ENCODE peak calls at places on chromosomes 7 and 10, in five cellular contexts. One of them, this sample, is unnamed.

GRCh38 chr10:110129490-110129889 is 77.9 kb upstream of the MXI1 start:
- DNase-seq in esophagus squamous epithelium: no peak
- DNase-seq in right cardiac atrium: no peak
- DNase-seq in dorsolateral prefrontal cortex: no peak
- DNase-seq in RWPE1: no peak
- DNase-seq in this sample: no peak

GRCh38 chr10:116216676-116217075 is 56.3 kb downstream of the GFRA1 start:
- DNase-seq in RWPE1: no peak
- DNase-seq in dorsolateral prefrontal cortex: no peak
- DNase-seq in right cardiac atrium: no peak
- DNase-seq in esophagus squamous epithelium: no peak
- DNase-seq in this sample: no peak

GRCh38 chr7:69457912-69458491 is 140.3 kb upstream of the AUTS2 start:
- DNase-seq in right cardiac atrium: peak
- DNase-seq in dorsolateral prefrontal cortex: no peak
- DNase-seq in RWPE1: no peak
- DNase-seq in esophagus squamous epithelium: no peak
- DNase-seq in this sample: no peak

GRCh38 chr10:58014436-58014835 is 253.3 kb downstream of the IPMK start:
- DNase-seq in right cardiac atrium: no peak
- DNase-seq in dorsolateral prefrontal cortex: no peak
- DNase-seq in RWPE1: no peak
- DNase-seq in esophagus squamous epithelium: no peak
- DNase-seq in this sample: no peak

GRCh38 chr7:46512901-46513431 is 591.9 kb upstream of the IGFBP3 start:
- DNase-seq in right cardiac atrium: no peak
- DNase-seq in RWPE1: no peak
- DNase-seq in esophagus squamous epithelium: no peak
- DNase-seq in dorsolateral prefrontal cortex: no peak
- DNase-seq in this sample: no peak

GRCh38 chr7:157032128-157032527 is 21.7 kb upstream of the MNX1 start:
- DNase-seq in right cardiac atrium: no peak
- DNase-seq in dorsolateral prefrontal cortex: no peak
- DNase-seq in RWPE1: no peak
- DNase-seq in esophagus squamous epithelium: no peak
- DNase-seq in this sample: no peak

GRCh38 chr10:11225935-11226334 is 208.3 kb downstream of the CELF2 start:
- DNase-seq in dorsolateral prefrontal cortex: no peak
- DNase-seq in RWPE1: no peak
- DNase-seq in esophagus squamous epithelium: no peak
- DNase-seq in right cardiac atrium: peak
- DNase-seq in this sample: no peak

GRCh38 chr7:46811529-46811928 is 770.4 kb downstream of the TNS3 start:
- DNase-seq in RWPE1: peak
- DNase-seq in right cardiac atrium: peak
- DNase-seq in dorsolateral prefrontal cortex: no peak
- DNase-seq in esophagus squamous epithelium: no peak
- DNase-seq in this sample: no peak

GRCh38 chr10:86004310-86004709 is 362.3 kb downstream of the GRID1 start:
- DNase-seq in esophagus squamous epithelium: no peak
- DNase-seq in dorsolateral prefrontal cortex: no peak
- DNase-seq in RWPE1: no peak
- DNase-seq in right cardiac atrium: no peak
- DNase-seq in this sample: no peak

GRCh38 chr7:123784263-123784662 is 35.5 kb upstream of the WASL start:
- DNase-seq in right cardiac atrium: no peak
- DNase-seq in RWPE1: no peak
- DNase-seq in dorsolateral prefrontal cortex: no peak
- DNase-seq in esophagus squamous epithelium: no peak
- DNase-seq in this sample: no peak

GRCh38 chr10:22727112-22727511 is 12.7 kb upstream of the PIP4K2A start:
- DNase-seq in right cardiac atrium: no peak
- DNase-seq in dorsolateral prefrontal cortex: no peak
- DNase-seq in esophagus squamous epithelium: no peak
- DNase-seq in RWPE1: no peak
- DNase-seq in this sample: no peak

GRCh38 chr7:113086431-113086888 is at the start of gene GPR85:
- DNase-seq in right cardiac atrium: peak
- DNase-seq in RWPE1: peak
- DNase-seq in esophagus squamous epithelium: no peak
- DNase-seq in dorsolateral prefrontal cortex: peak
- DNase-seq in this sample: peak

GRCh38 chr10:3655528-3655927 is 129.5 kb downstream of the KLF6 start:
- DNase-seq in right cardiac atrium: no peak
- DNase-seq in RWPE1: no peak
- DNase-seq in dorsolateral prefrontal cortex: no peak
- DNase-seq in esophagus squamous epithelium: no peak
- DNase-seq in this sample: no peak

GRCh38 chr10:74825371-74826141 is 844 bp upstream of the KAT6B start:
- DNase-seq in esophagus squamous epithelium: no peak
- DNase-seq in right cardiac atrium: peak
- DNase-seq in RWPE1: no peak
- DNase-seq in dorsolateral prefrontal cortex: no peak
- DNase-seq in this sample: no peak

GRCh38 chr10:61404771-61405170 is 48.4 kb downstream of the TMEM26 start:
- DNase-seq in RWPE1: no peak
- DNase-seq in right cardiac atrium: no peak
- DNase-seq in esophagus squamous epithelium: no peak
- DNase-seq in dorsolateral prefrontal cortex: no peak
- DNase-seq in this sample: no peak

GRCh38 chr7:11341285-11341944 is 367.7 kb downstream of the PHF14 start:
- DNase-seq in right cardiac atrium: no peak
- DNase-seq in RWPE1: no peak
- DNase-seq in dorsolateral prefrontal cortex: no peak
- DNase-seq in esophagus squamous epithelium: no peak
- DNase-seq in this sample: no peak

GRCh38 chr7:4177001-4177400 is 505.1 kb upstream of the FOXK1 start:
- DNase-seq in esophagus squamous epithelium: no peak
- DNase-seq in RWPE1: no peak
- DNase-seq in right cardiac atrium: no peak
- DNase-seq in dorsolateral prefrontal cortex: no peak
- DNase-seq in this sample: no peak

GRCh38 chr10:102963237-102963886 is 45.3 kb downstream of the CNNM2 start:
- DNase-seq in RWPE1: no peak
- DNase-seq in right cardiac atrium: no peak
- DNase-seq in dorsolateral prefrontal cortex: no peak
- DNase-seq in esophagus squamous epithelium: no peak
- DNase-seq in this sample: no peak

DNA sequence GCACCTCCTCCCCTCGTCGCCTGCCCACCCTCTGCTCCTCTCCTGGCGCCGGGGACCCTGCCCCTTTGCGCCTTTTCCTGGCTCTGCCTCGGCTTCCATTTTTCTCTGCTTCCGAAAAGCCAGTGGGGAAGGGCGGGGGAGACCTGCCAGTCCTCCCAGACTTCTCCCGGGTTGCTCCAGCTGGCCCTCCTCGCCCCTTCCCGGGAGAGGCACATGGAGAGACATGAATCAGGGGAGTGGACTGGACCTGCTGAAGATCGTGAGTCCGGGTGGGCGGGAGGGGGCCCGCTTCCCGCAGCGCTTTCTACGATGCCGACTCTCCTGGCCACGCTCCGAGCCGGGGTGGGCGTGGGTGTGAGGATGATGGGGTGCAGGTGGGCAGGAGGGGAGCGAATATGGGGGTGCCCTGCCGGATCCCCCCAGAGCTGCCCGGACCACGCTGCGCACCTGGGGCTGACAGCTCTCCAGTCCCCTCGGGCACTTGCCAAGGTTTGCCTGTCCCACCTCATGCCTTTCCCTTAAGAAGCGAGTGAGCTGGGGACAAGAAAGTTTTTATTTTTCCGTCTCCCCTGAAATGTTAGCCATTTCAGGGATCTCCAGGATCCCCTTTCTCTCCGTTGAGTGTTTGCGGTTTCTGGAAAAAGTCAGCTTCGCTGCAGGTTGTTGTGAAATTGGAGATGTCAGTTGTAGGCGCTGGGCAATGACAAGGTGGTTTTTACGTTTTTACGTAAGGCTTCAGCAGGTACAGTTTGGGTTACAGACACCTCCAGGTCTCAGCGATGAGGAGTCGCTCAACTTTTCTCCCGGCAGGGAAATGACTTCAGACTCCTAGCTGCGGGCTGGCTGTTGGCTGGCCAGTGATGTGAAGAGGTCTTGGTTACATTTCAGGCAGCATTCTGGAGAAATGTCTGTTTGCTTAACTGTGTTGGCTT is 999 bp downstream of the CACNB2 start:
- DNase-seq in dorsolateral prefrontal cortex: no peak
- DNase-seq in esophagus squamous epithelium: no peak
- DNase-seq in RWPE1: no peak
- DNase-seq in right cardiac atrium: no peak
- DNase-seq in this sample: no peak
- H3K27ac ChIP-seq in dorsolateral prefrontal cortex: peak
- H3K27ac ChIP-seq in esophagus squamous epithelium: peak
- H3K27ac ChIP-seq in RWPE1: no peak
- H3K27ac ChIP-seq in right cardiac atrium: peak
- H3K27ac ChIP-seq in this sample: peak

GRCh38 chr7:139641337-139641992 is 118.0 kb downstream of the CLEC2L start:
- DNase-seq in dorsolateral prefrontal cortex: no peak
- DNase-seq in right cardiac atrium: no peak
- DNase-seq in RWPE1: no peak
- DNase-seq in esophagus squamous epithelium: no peak
- DNase-seq in this sample: no peak

GRCh38 chr7:139639563-139639962 is 116.1 kb downstream of the CLEC2L start:
- DNase-seq in dorsolateral prefrontal cortex: no peak
- DNase-seq in RWPE1: no peak
- DNase-seq in right cardiac atrium: no peak
- DNase-seq in esophagus squamous epithelium: no peak
- DNase-seq in this sample: no peak

GRCh38 chr7:139644191-139644590 is 120.7 kb downstream of the CLEC2L start:
- DNase-seq in right cardiac atrium: no peak
- DNase-seq in dorsolateral prefrontal cortex: no peak
- DNase-seq in RWPE1: no peak
- DNase-seq in esophagus squamous epithelium: no peak
- DNase-seq in this sample: no peak

GRCh38 chr7:139640678-139641077 is 117.2 kb downstream of the CLEC2L start:
- DNase-seq in RWPE1: no peak
- DNase-seq in dorsolateral prefrontal cortex: no peak
- DNase-seq in esophagus squamous epithelium: no peak
- DNase-seq in right cardiac atrium: no peak
- DNase-seq in this sample: no peak

GRCh38 chr7:139642283-139642682 is 118.8 kb downstream of the CLEC2L start:
- DNase-seq in RWPE1: no peak
- DNase-seq in esophagus squamous epithelium: no peak
- DNase-seq in right cardiac atrium: no peak
- DNase-seq in dorsolateral prefrontal cortex: no peak
- DNase-seq in this sample: no peak
- H3K27ac ChIP-seq in RWPE1: peak
- H3K27ac ChIP-seq in esophagus squamous epithelium: no peak
- H3K27ac ChIP-seq in right cardiac atrium: no peak
- H3K27ac ChIP-seq in dorsolateral prefrontal cortex: peak
- H3K27ac ChIP-seq in this sample: no peak

DNA sequence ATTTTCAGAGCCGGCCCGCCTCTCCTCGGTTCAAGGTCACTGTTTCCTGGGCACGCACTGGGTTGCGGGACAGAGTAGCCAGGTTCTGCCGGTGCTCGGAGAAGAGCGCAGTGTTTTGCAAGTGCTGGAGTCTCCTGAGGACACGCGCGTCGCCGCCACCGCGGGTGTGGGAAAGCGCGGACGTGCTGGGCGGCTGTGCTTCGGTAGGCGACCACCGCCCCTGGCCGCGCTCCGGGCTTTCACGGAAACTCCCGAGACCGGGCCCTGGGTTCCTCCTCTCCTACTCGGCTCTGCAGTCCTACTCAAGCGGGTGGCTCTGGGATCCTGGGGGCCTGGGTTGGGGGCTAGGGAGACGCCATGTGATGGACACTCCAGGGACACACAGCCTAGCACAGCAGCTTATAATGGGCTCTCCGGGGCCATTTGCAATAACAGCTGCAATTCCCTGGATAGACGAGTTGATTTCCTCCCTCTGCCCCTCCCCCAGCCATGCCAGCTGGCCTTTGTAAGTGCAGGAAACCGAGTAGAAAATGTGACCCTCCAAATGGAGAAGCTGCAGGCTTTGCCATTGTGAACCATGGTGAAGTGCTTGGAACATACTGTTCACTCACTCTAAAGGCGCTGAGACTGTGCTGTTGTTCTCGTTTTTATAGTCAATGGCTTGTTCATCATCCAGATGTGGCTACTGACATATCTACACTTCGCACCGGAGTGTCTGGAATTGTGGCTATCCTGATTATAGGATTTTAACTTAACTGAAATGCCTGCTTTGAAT is 2.1 kb downstream of the FRAT1 start:
- DNase-seq in right cardiac atrium: peak
- DNase-seq in RWPE1: no peak
- DNase-seq in esophagus squamous epithelium: no peak
- DNase-seq in dorsolateral prefrontal cortex: peak
- DNase-seq in this sample: no peak
- H3K27ac ChIP-seq in right cardiac atrium: no peak
- H3K27ac ChIP-seq in RWPE1: no peak
- H3K27ac ChIP-seq in esophagus squamous epithelium: peak
- H3K27ac ChIP-seq in dorsolateral prefrontal cortex: peak
- H3K27ac ChIP-seq in this sample: no peak

DNA sequence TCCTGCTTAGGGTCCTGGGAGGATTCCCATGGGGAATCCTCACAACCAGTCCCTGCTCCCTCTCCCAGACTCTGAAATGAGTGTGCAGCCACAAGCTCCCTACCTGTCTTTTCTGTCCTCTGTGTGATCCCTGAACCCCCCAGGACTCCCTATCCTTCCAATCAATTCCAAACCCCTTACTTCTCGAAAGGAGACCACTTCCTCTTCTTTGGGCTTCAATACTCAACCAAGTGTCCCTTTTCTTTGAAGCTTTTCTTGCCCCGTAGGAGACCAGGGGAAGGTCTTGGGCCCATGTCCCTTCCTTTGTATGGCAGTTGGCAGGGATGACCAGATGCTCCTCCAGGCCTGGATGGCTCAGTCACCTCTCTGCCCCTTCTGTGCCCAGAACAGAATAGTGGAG is 1.7 kb downstream of the AEBP1 start:
- DNase-seq in RWPE1: no peak
- DNase-seq in dorsolateral prefrontal cortex: no peak
- DNase-seq in esophagus squamous epithelium: no peak
- DNase-seq in right cardiac atrium: no peak
- DNase-seq in this sample: no peak
- H3K27ac ChIP-seq in RWPE1: peak
- H3K27ac ChIP-seq in dorsolateral prefrontal cortex: no peak
- H3K27ac ChIP-seq in esophagus squamous epithelium: peak
- H3K27ac ChIP-seq in right cardiac atrium: peak
- H3K27ac ChIP-seq in this sample: peak

DNA sequence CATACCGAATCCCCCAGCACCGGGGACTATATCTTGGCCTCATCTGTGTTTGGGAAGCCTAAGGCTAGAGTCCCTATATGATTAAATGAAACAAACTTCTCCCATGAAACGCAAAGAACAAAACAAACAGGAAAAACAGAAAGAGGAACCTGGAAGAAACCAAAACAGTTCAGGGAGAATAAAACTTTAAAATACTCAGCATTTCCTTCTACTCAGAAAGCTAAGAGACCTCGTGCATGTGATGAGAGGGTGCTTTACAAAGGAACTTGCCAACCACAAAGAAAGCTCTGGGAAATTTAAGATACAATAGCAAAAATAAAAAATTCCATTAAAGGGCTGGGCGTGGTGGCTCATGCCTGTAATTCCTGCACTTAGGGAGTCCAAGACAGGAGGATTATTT is 6.9 kb downstream of the PILRA start:
- DNase-seq in right cardiac atrium: no peak
- DNase-seq in esophagus squamous epithelium: no peak
- DNase-seq in RWPE1: no peak
- DNase-seq in dorsolateral prefrontal cortex: no peak
- DNase-seq in this sample: no peak
- H3K27ac ChIP-seq in right cardiac atrium: no peak
- H3K27ac ChIP-seq in esophagus squamous epithelium: peak
- H3K27ac ChIP-seq in RWPE1: no peak
- H3K27ac ChIP-seq in dorsolateral prefrontal cortex: peak
- H3K27ac ChIP-seq in this sample: peak

GRCh38 chr10:95480901-95481491 is 80.2 kb downstream of the SORBS1 start:
- DNase-seq in RWPE1: no peak
- DNase-seq in esophagus squamous epithelium: no peak
- DNase-seq in right cardiac atrium: no peak
- DNase-seq in dorsolateral prefrontal cortex: no peak
- DNase-seq in this sample: no peak
- H3K27ac ChIP-seq in RWPE1: no peak
- H3K27ac ChIP-seq in esophagus squamous epithelium: peak
- H3K27ac ChIP-seq in right cardiac atrium: peak
- H3K27ac ChIP-seq in dorsolateral prefrontal cortex: peak
- H3K27ac ChIP-seq in this sample: peak

This sample was measured in ascending aorta.